ENCODE peak calls at places on chromosomes 6 and 20, in nine cellular contexts. V is NCI-H774; O is NCI-H446 treated with DMSO at 0.1 percent for 48 hours; N is activated CD4-positive, alpha-beta T cell treated with anti-CD3 and anti-CD28 coated beads, Interleukin-2, amount 50 U/mL, for 1 hour; Z is GM03348; L is HTR-8/SVneo; H is nucleus accumbens; F is HS-27A; I is EL. B is an unnamed sample.

GRCh38 chr6:151993364-151993763 is 185.9 kb downstream of the ESR1 start:
- DNase-seq in H (no peak), I (no peak), Z (no peak), L (no peak), N (no peak), F (no peak), V (no peak), O (no peak), B (no peak)

GRCh38 chr6:29839917-29840316 is 12.3 kb downstream of the HLA-G start:
- DNase-seq in L (no peak), I (no peak), F (no peak), O (no peak), Z (no peak), N (no peak), V (no peak), H (no peak), B (no peak)

GRCh38 chr6:33116417-33116816 is 40.6 kb downstream of the HLA-DPB1 start:
- DNase-seq in F (no peak), L (no peak), H (no peak), O (no peak), N (no peak), Z (no peak), V (no peak), I (no peak), B (no peak)

GRCh38 chr6:168031411-168032382 is 34.2 kb downstream of the KIF25 start:
- DNase-seq in O (no peak), Z (peak; percentile 77), V (no peak), F (no peak), N (no peak), L (no peak), I (peak; percentile 56), H (no peak), B (no peak)

GRCh38 chr6:118639054-118639964 is 12.1 kb downstream of the CEP85L start:
- DNase-seq in Z (no peak), L (no peak), I (no peak), N (no peak), O (no peak), F (no peak), H (no peak), V (no peak), B (no peak)

GRCh38 chr6:138205437-138206094 is 12.7 kb downstream of the PBOV1 start:
- DNase-seq in N (no peak), V (no peak), O (no peak), F (no peak), H (no peak), I (no peak), Z (no peak), L (no peak), B (no peak)

GRCh38 chr6:158086054-158086705 is 81.9 kb downstream of the SERAC1 start:
- DNase-seq in I (peak; percentile 39), N (no peak), H (no peak), L (no peak), V (no peak), F (no peak), Z (peak; percentile 88), O (no peak), B (no peak)

GRCh38 chr6:141848029-141848890 is 284.5 kb upstream of the GJE1 start:
- DNase-seq in H (no peak), Z (no peak), V (no peak), O (no peak), I (peak; percentile 59), N (no peak), L (no peak), F (peak; percentile 48), B (no peak)

GRCh38 chr6:158039571-158040050 is 57.9 kb downstream of the SYNJ2 start:
- DNase-seq in V (no peak), I (peak; percentile 34), F (no peak), Z (no peak), H (no peak), N (no peak), L (no peak), O (no peak), B (no peak)

GRCh38 chr20:21559305-21559704 is 45.4 kb upstream of the NKX2-2 start:
- DNase-seq in Z (no peak), I (no peak), O (no peak), L (no peak), N (no peak), H (no peak), F (no peak), V (no peak), B (no peak)

GRCh38 chr6:25556516-25556915 is 95.5 kb upstream of the SCGN start:
- DNase-seq in H (no peak), L (peak; percentile 48), O (peak; percentile 43), V (peak; percentile 37), I (peak; percentile 72), Z (peak; percentile 69), F (peak; percentile 47), N (peak; percentile 81), B (peak; percentile 36)

GRCh38 chr6:47306887-47307286 is 2.8 kb downstream of the TNFRSF21 start:
- DNase-seq in I (no peak), L (no peak), V (no peak), N (no peak), Z (no peak), F (no peak), H (no peak), O (no peak), B (no peak)

GRCh38 chr20:5731753-5732366 is 18.3 kb upstream of the SHLD1 start:
- DNase-seq in L (no peak), O (no peak), V (no peak), F (no peak), Z (no peak), I (no peak), N (no peak), H (no peak), B (no peak)

GRCh38 chr6:150620244-150620643 is 20.6 kb downstream of the PLEKHG1 start:
- DNase-seq in O (no peak), Z (no peak), F (no peak), H (no peak), I (no peak), N (no peak), L (no peak), V (no peak), B (no peak)

GRCh38 chr6:5109436-5109835 is 24.3 kb downstream of the PPP1R3G start:
- DNase-seq in O (no peak), V (no peak), F (no peak), L (no peak), H (no peak), Z (no peak), N (no peak), I (no peak), B (no peak)

GRCh38 chr6:138255443-138255842 is 37.2 kb upstream of the PBOV1 start:
- DNase-seq in O (no peak), Z (no peak), V (no peak), H (no peak), L (no peak), N (no peak), F (no peak), I (no peak), B (no peak)

GRCh38 chr20:37519508-37520416 is 1.3 kb upstream of the NNAT start:
- DNase-seq in L (no peak), O (peak; percentile 86), V (peak; percentile 9), H (no peak), I (no peak), Z (no peak), N (no peak), F (no peak), B (peak; percentile 94)

GRCh38 chr20:603116-603640 is 6.9 kb downstream of the TCF15 start:
- DNase-seq in F (no peak), O (no peak), N (no peak), L (no peak), Z (no peak), V (no peak), I (no peak), H (no peak), B (no peak)

GRCh38 chr20:36036688-36037087 is 68.3 kb downstream of the CNBD2 start:
- DNase-seq in F (no peak), I (no peak), O (no peak), N (no peak), V (no peak), L (no peak), H (no peak), Z (no peak), B (no peak)

GRCh38 chr20:62161347-62161746 is 17.8 kb downstream of the SS18L1 start:
- DNase-seq in I (peak; percentile 66), O (no peak), H (no peak), Z (no peak), F (no peak), V (no peak), N (no peak), L (peak; percentile 94), B (no peak)

GRCh38 chr20:4797275-4797674 is 75.6 kb downstream of the PRND start:
- DNase-seq in O (no peak), H (no peak), Z (no peak), V (no peak), N (no peak), F (no peak), L (no peak), I (peak; percentile 40), B (no peak)

GRCh38 chr6:102137859-102138258 is 744.4 kb downstream of the GRIK2 start:
- DNase-seq in L (no peak), O (no peak), Z (no peak), I (no peak), N (no peak), H (no peak), V (no peak), F (no peak), B (no peak)

GRCh38 chr20:46308258-46309157 is at the start of gene CDH22:
- DNase-seq in N (peak; percentile 26), O (no peak), F (no peak), H (no peak), I (peak; percentile 39), Z (peak; percentile 83), L (peak; percentile 79), V (peak; percentile 47), B (peak; percentile 34)

GRCh38 chr6:4802312-4802935 is 26.2 kb downstream of the CDYL start:
- DNase-seq in N (no peak), O (no peak), V (no peak), F (no peak), I (no peak), L (no peak), H (no peak), Z (no peak), B (no peak)

GRCh38 chr6:82298012-82298411 is 50.5 kb upstream of the IBTK start:
- DNase-seq in O (no peak), V (no peak), N (no peak), I (peak; percentile 83), H (no peak), Z (no peak), F (no peak), L (peak; percentile 7), B (no peak)

GRCh38 chr6:85077098-85077497 is 312.7 kb upstream of the TBX18 start:
- DNase-seq in L (no peak), Z (no peak), F (no peak), I (no peak), O (no peak), H (no peak), N (no peak), V (no peak), B (no peak)

GRCh38 chr6:122789862-122790739 is 1.0 kb downstream of the SMPDL3A start:
- DNase-seq in N (no peak), Z (peak; percentile 17), I (peak; percentile 17), L (no peak), H (no peak), O (no peak), V (peak; percentile 80), F (no peak), B (peak; percentile 66)

GRCh38 chr20:10402938-10403593 is 31.0 kb downstream of the MKKS start:
- DNase-seq in Z (no peak), N (no peak), O (no peak), H (no peak), L (no peak), I (no peak), F (no peak), V (no peak), B (no peak)

GRCh38 chr20:25364180-25364788 is 26.4 kb downstream of the ABHD12 start:
- DNase-seq in F (no peak), Z (no peak), L (no peak), N (no peak), H (no peak), V (no peak), O (no peak), I (no peak), B (no peak)

GRCh38 chr20:46438156-46438750 is 31.8 kb upstream of the ELMO2 start:
- DNase-seq in H (no peak), F (no peak), N (peak; percentile 5), L (peak; percentile 87), I (peak; percentile 37), O (peak; percentile 51), Z (peak; percentile 70), V (peak; percentile 1), B (peak; percentile 25)

GRCh38 chr6:54525731-54526130 is 217.5 kb downstream of the TINAG start:
- DNase-seq in I (peak; percentile 70), V (no peak), N (no peak), Z (no peak), L (no peak), O (peak; percentile 62), H (no peak), F (no peak), B (no peak)

B was measured in NCI-H1092 treated with DMSO at 0.1 percent for 48 hours.